ENCODE peak calls at places on chromosomes 7 and 10, in six cellular contexts. J is mammary epithelial cell, R is psoas muscle, L is PC-9, S is hepatocyte, K is breast epithelium. U is an unnamed sample.

GRCh38 chr10:132145002-132145401 is 41.7 kb upstream of the DPYSL4 start:
- DNase-seq in J (no peak), K (no peak), R (peak; percentile 4), S (no peak), L (no peak), U (no peak)

GRCh38 chr10:62763155-62763554 is 41.4 kb upstream of the ADO start:
- DNase-seq in S (no peak), L (no peak), R (peak; percentile 52), K (no peak), J (no peak), U (no peak)

GRCh38 chr7:94909023-94909466 is 1.7 kb downstream of the PPP1R9A start:
- DNase-seq in K (no peak), J (no peak), S (peak; percentile 12), R (no peak), L (no peak), U (no peak)

GRCh38 chr10:42933454-42934340 is 143.2 kb upstream of the RET start:
- DNase-seq in S (peak; percentile 44), L (no peak), J (no peak), K (no peak), R (no peak), U (no peak)

GRCh38 chr10:14386202-14386593 is 55.5 kb upstream of the FRMD4A start:
- DNase-seq in S (no peak), K (no peak), R (no peak), L (peak; percentile 73), J (peak; percentile 93), U (peak; percentile 87)

GRCh38 chr10:61776615-61777266 is 114.0 kb downstream of the CABCOCO1 start:
- DNase-seq in R (no peak), S (no peak), J (no peak), K (no peak), L (no peak), U (no peak)

GRCh38 chr7:35185908-35186731 is 67.8 kb downstream of the TBX20 start:
- DNase-seq in R (peak; percentile 13), L (no peak), K (no peak), J (peak; percentile 10), S (peak; percentile 28), U (peak; percentile 53)

GRCh38 chr7:16795624-16796023 is 9.2 kb downstream of the AGR2 start:
- DNase-seq in S (no peak), K (no peak), R (no peak), L (peak; percentile 22), J (no peak), U (no peak)

GRCh38 chr10:3935141-3935540 is 150.1 kb upstream of the KLF6 start:
- DNase-seq in J (peak; percentile 77), L (no peak), K (peak; percentile 60), S (peak; percentile 14), R (peak; percentile 24), U (peak; percentile 75)
- H3K9me3 ChIP-seq in J (no peaks in the 10 kb centered on the region), L (no peaks in the 10 kb centered on the region), K (no peaks in the 10 kb centered on the region), S (no peaks in the 10 kb centered on the region), R (no peaks in the 10 kb centered on the region), U (no peaks in the 10 kb centered on the region)

GRCh38 chr10:35127289-35127891 is 744 bp downstream of the CREM start:
- DNase-seq in L (no peak), R (peak; percentile 73), K (peak; percentile 45), J (peak; percentile 61), S (peak; percentile 84), U (peak; percentile 70)
- H3K4me3 ChIP-seq in L (peak overlapping the region; percentile 90), R (peak overlapping the region; percentile 80), K (peak overlapping the region; percentile 94), J (peak overlapping the region; percentile 81), S (peak overlapping the region; percentile 90), U (peak overlapping the region; percentile 78)

GRCh38 chr10:86392723-86393094 is 26.1 kb upstream of the GRID1 start:
- DNase-seq in J (no peak), S (no peak), R (no peak), L (no peak), K (no peak), U (no peak)
- H3K27me3 ChIP-seq in J (no peaks in the 10 kb centered on the region), S (peaks cover 28% of the 10 kb centered on the region), R (peaks cover 12% of the 10 kb centered on the region), L (no peaks in the 10 kb centered on the region), K (peaks cover 14% of the 10 kb centered on the region), U (no peaks in the 10 kb centered on the region)

GRCh38 chr7:156156734-156157408 is 344.6 kb upstream of the SHH start:
- DNase-seq in K (no peak), J (no peak), L (no peak), S (peak; percentile 61), R (no peak), U (peak; percentile 63)
- H3K9me3 ChIP-seq in K (no peaks in the 10 kb centered on the region), J (peaks cover 5% of the 10 kb centered on the region), L (no peaks in the 10 kb centered on the region), S (no peaks in the 10 kb centered on the region), R (no peaks in the 10 kb centered on the region), U (no peaks in the 10 kb centered on the region)

DNA sequence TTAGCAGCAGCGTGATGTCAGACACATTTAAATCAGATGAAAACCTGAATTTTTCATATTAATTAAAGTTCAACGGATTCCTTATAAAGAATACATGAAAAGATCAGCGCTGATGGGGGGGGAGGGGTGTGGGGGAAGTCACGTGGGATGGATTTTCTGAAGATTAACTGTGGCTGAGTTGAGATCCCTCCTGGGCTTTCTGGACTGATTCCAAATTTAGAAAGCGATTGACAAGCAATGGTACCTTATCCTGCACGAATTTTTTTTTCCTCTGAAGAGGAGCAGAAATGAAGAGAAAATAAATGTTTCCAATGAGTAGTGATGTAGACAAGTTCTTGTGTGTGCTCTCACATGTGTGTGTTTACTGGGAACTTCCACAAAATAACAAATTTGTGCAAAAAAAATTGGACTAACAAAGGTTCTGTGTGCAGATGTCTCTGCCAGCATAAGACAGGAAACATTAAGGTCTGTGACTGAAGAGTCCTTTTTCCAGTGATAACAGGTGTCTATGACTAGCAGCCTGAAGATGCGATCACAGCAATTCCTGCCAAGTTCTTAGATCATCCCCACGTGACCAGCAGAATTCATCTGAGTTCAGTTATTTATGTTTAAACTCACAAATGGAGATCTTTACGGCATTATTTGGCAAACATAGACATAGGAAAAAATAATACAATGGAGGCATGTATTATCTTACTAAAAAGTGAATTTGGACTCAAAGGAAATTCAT is 585.2 kb upstream of the CELF2 start:
- DNase-seq in J (no peak), R (no peak), K (no peak), S (no peak), L (no peak), U (peak; percentile 44)
- H3K4me3 ChIP-seq in J (no peak overlapping the region), R (no peak overlapping the region), K (no peak overlapping the region), S (no peak overlapping the region), L (no peak overlapping the region), U (no peak overlapping the region)